ENCODE peak calls at places on chromosomes 2 and 18, in four cellular contexts. One of them, this sample, is unnamed. For H3K4me1, the result is how much of the 10 kb centered on the place peaks cover.

GRCh38 chr2:159366538-159366937 is 80.0 kb upstream of the WDSUB1 start:
- DNase-seq in PC-3: no peak
- DNase-seq in esophagus squamous epithelium: no peak
- DNase-seq in cardiac muscle cell: no peak
- DNase-seq in this sample: no peak

GRCh38 chr2:9308186-9308955 is 101.8 kb downstream of the ASAP2 start:
- DNase-seq in PC-3: peak
- DNase-seq in esophagus squamous epithelium: no peak
- DNase-seq in cardiac muscle cell: no peak
- DNase-seq in this sample: no peak

GRCh38 chr18:48709371-48709770 is 170.5 kb downstream of the CTIF start:
- DNase-seq in PC-3: no peak
- DNase-seq in esophagus squamous epithelium: no peak
- DNase-seq in cardiac muscle cell: no peak
- DNase-seq in this sample: no peak

GRCh38 chr18:7663305-7664023 is 96.3 kb downstream of the PTPRM start:
- DNase-seq in PC-3: no peak
- DNase-seq in esophagus squamous epithelium: no peak
- DNase-seq in cardiac muscle cell: no peak
- DNase-seq in this sample: no peak

GRCh38 chr2:94874277-94874997 is 3.2 kb downstream of the TEKT4 start:
- DNase-seq in PC-3: peak
- DNase-seq in esophagus squamous epithelium: no peak
- DNase-seq in cardiac muscle cell: peak
- DNase-seq in this sample: peak

GRCh38 chr2:117845304-117845703 is 30.8 kb downstream of the DDX18 start:
- DNase-seq in PC-3: no peak
- DNase-seq in esophagus squamous epithelium: no peak
- DNase-seq in cardiac muscle cell: no peak
- DNase-seq in this sample: no peak

GRCh38 chr2:20544093-20544747 is 97.3 kb downstream of the RHOB start:
- DNase-seq in PC-3: no peak
- DNase-seq in esophagus squamous epithelium: no peak
- DNase-seq in cardiac muscle cell: no peak
- DNase-seq in this sample: no peak

GRCh38 chr18:13103366-13103765 is 112.2 kb downstream of the CEP192 start:
- DNase-seq in PC-3: peak
- DNase-seq in esophagus squamous epithelium: no peak
- DNase-seq in cardiac muscle cell: no peak
- DNase-seq in this sample: no peak

GRCh38 chr2:53751728-53752127 is 15.9 kb upstream of the CHAC2 start:
- DNase-seq in PC-3: peak
- DNase-seq in esophagus squamous epithelium: no peak
- DNase-seq in cardiac muscle cell: no peak
- DNase-seq in this sample: no peak

GRCh38 chr2:18999198-18999597 is 359.2 kb downstream of the OSR1 start:
- DNase-seq in PC-3: no peak
- DNase-seq in esophagus squamous epithelium: no peak
- DNase-seq in cardiac muscle cell: no peak
- DNase-seq in this sample: no peak

GRCh38 chr2:167960089-167960747 is 287.2 kb downstream of the STK39 start:
- DNase-seq in PC-3: no peak
- DNase-seq in esophagus squamous epithelium: no peak
- DNase-seq in cardiac muscle cell: no peak
- DNase-seq in this sample: no peak

GRCh38 chr2:55408098-55408882 is 11.4 kb downstream of the CCDC88A start:
- DNase-seq in PC-3: peak
- DNase-seq in esophagus squamous epithelium: no peak
- DNase-seq in cardiac muscle cell: no peak
- DNase-seq in this sample: no peak

GRCh38 chr18:3651266-3651665 is 201.3 kb downstream of the TGIF1 start:
- DNase-seq in PC-3: no peak
- DNase-seq in esophagus squamous epithelium: no peak
- DNase-seq in cardiac muscle cell: no peak
- DNase-seq in this sample: no peak
- H3K4me1 ChIP-seq in PC-3: under half
- H3K4me1 ChIP-seq in esophagus squamous epithelium: under half
- H3K4me1 ChIP-seq in cardiac muscle cell: half or more
- H3K4me1 ChIP-seq in this sample: under half

GRCh38 chr2:6967301-6967700 is 50.1 kb downstream of the RNF144A start:
- DNase-seq in PC-3: no peak
- DNase-seq in esophagus squamous epithelium: no peak
- DNase-seq in cardiac muscle cell: no peak
- DNase-seq in this sample: no peak
- H3K4me1 ChIP-seq in PC-3: under half
- H3K4me1 ChIP-seq in esophagus squamous epithelium: under half
- H3K4me1 ChIP-seq in cardiac muscle cell: under half
- H3K4me1 ChIP-seq in this sample: under half

GRCh38 chr2:162153608-162154224 is 1.7 kb upstream of the GCG start:
- DNase-seq in PC-3: peak
- DNase-seq in esophagus squamous epithelium: no peak
- DNase-seq in cardiac muscle cell: peak
- DNase-seq in this sample: peak
- H3K4me1 ChIP-seq in PC-3: under half
- H3K4me1 ChIP-seq in esophagus squamous epithelium: under half
- H3K4me1 ChIP-seq in cardiac muscle cell: under half
- H3K4me1 ChIP-seq in this sample: under half

GRCh38 chr2:2691419-2691818 is 360.3 kb upstream of the MYT1L start:
- DNase-seq in PC-3: no peak
- DNase-seq in esophagus squamous epithelium: no peak
- DNase-seq in cardiac muscle cell: no peak
- DNase-seq in this sample: no peak
- H3K4me1 ChIP-seq in PC-3: under half
- H3K4me1 ChIP-seq in esophagus squamous epithelium: under half
- H3K4me1 ChIP-seq in cardiac muscle cell: under half
- H3K4me1 ChIP-seq in this sample: under half

DNA sequence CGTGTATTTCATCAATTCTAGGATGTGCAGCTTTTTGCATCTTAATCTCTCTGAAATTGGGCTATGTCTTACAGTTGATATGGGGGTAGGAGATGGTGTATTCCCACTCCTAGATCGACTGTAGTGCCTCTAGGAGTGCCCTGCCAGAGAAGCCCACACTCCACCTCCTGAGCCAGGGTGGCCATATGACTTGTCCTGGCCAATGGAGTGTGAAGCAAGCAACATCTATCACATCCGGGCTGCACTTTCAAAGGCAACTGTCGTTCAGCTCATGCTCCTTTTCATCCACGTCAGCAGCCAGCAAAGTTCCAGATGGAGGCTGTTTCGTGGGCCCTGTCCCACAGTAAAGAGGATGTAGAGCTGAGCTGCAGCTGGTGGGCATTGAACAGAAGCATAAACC is 149.4 kb upstream of the SLC1A4 start:
- DNase-seq in PC-3: no peak
- DNase-seq in esophagus squamous epithelium: no peak
- DNase-seq in cardiac muscle cell: no peak
- DNase-seq in this sample: no peak
- H3K4me1 ChIP-seq in PC-3: half or more
- H3K4me1 ChIP-seq in esophagus squamous epithelium: under half
- H3K4me1 ChIP-seq in cardiac muscle cell: under half
- H3K4me1 ChIP-seq in this sample: under half